ENCODE peak calls at places on chromosomes 2 and 18, in nine cellular contexts. Y is H9, G is OCI-LY7, X is neuronal stem cell, N is GM23248, M is A549, K is GM23338, Q is astrocyte, A is fibroblast of lung. E is an unnamed sample.
A peak's percentile ranks its signal among the peaks of the same experiment; 100 is the strongest.

GRCh38 chr18:10010611-10011015 is 96.8 kb downstream of the VAPA start:
- DNase-seq in Y (no peak), G (no peak), X (no peak), N (peak; percentile 94), M (peak; percentile 3), K (no peak), Q (peak; percentile 93), A (peak; percentile 94), E (no peak)

GRCh38 chr2:215136669-215137328 is 1.6 kb downstream of the ABCA12 start:
- DNase-seq in Y (no peak), G (no peak), X (no peak), N (peak; percentile 20), M (no peak), K (no peak), Q (peak; percentile 67), A (peak; percentile 71), E (no peak)

GRCh38 chr2:235514627-235515363 is 21.0 kb downstream of the AGAP1 start:
- DNase-seq in Y (peak; percentile 62), G (no peak), X (no peak), N (no peak), M (no peak), K (peak; percentile 53), Q (no peak), A (no peak), E (no peak)

GRCh38 chr2:102355526-102356380 is at the start of gene IL18R1:
- DNase-seq in Y (peak; percentile 81), G (peak; percentile 4), X (peak; percentile 69), N (peak; percentile 92), M (peak; percentile 73), K (peak; percentile 84), Q (peak; percentile 49), A (peak; percentile 72), E (peak; percentile 32)

GRCh38 chr2:40935349-40935748 is 483.5 kb upstream of the SLC8A1 start:
- DNase-seq in Y (peak; percentile 30), G (no peak), X (no peak), N (no peak), M (no peak), K (peak; percentile 61), Q (no peak), A (no peak), E (no peak)

GRCh38 chr18:70920840-70921374 is 632.1 kb downstream of the SOCS6 start:
- DNase-seq in Y (peak; percentile 33), G (no peak), X (no peak), N (no peak), M (no peak), K (no peak), Q (no peak), A (no peak), E (no peak)

GRCh38 chr2:190340369-190340768 is 3.0 kb upstream of the INPP1 start:
- DNase-seq in Y (peak; percentile 72), G (no peak), X (peak; percentile 24), N (peak; percentile 58), M (peak; percentile 74), K (peak; percentile 79), Q (no peak), A (peak; percentile 21), E (peak; percentile 67)

GRCh38 chr2:9939587-9940485 is 11.7 kb upstream of the GRHL1 start:
- DNase-seq in Y (no peak), G (no peak), X (no peak), N (no peak), M (no peak), K (no peak), Q (no peak), A (no peak), E (no peak)

GRCh38 chr2:219469186-219469724 is 29.4 kb upstream of the GMPPA start:
- DNase-seq in Y (no peak), G (no peak), X (no peak), N (peak; percentile 91), M (peak; percentile 40), K (no peak), Q (peak; percentile 72), A (peak; percentile 81), E (no peak)

GRCh38 chr2:128414351-128414750 is 95.7 kb upstream of the HS6ST1 start:
- DNase-seq in Y (peak; percentile 25), G (no peak), X (no peak), N (no peak), M (no peak), K (no peak), Q (no peak), A (no peak), E (no peak)

GRCh38 chr2:8219631-8220393 is 462.0 kb upstream of the ID2 start:
- DNase-seq in Y (no peak), G (no peak), X (no peak), N (peak; percentile 3), M (no peak), K (no peak), Q (no peak), A (no peak), E (no peak)

GRCh38 chr2:100178085-100178788 is 35.8 kb upstream of the AFF3 start:
- DNase-seq in Y (peak; percentile 88), G (peak; percentile 90), X (peak; percentile 11), N (peak; percentile 22), M (peak; percentile 91), K (peak; percentile 97), Q (peak; percentile 46), A (peak; percentile 59), E (peak; percentile 88)

GRCh38 chr2:144166743-144167142 is 353.2 kb downstream of the ZEB2 start:
- DNase-seq in Y (no peak), G (no peak), X (no peak), N (no peak), M (no peak), K (no peak), Q (no peak), A (no peak), E (no peak)

GRCh38 chr18:3425450-3425849 is 24.5 kb upstream of the TGIF1 start:
- DNase-seq in Y (no peak), G (no peak), X (no peak), N (peak; percentile 4), M (no peak), K (no peak), Q (no peak), A (no peak), E (no peak)

GRCh38 chr2:129910446-129911362 is 68.8 kb upstream of the RAB6C start:
- DNase-seq in Y (peak; percentile 12), G (no peak), X (no peak), N (no peak), M (no peak), K (no peak), Q (no peak), A (no peak), E (no peak)

GRCh38 chr2:191246820-191247380 is 1.7 kb downstream of the MYO1B start:
- DNase-seq in Y (no peak), G (no peak), X (no peak), N (peak; percentile 50), M (no peak), K (no peak), Q (no peak), A (peak; percentile 39), E (no peak)

GRCh38 chr2:233368756-233369155 is 14.5 kb downstream of the DGKD start:
- DNase-seq in Y (no peak), G (no peak), X (no peak), N (no peak), M (no peak), K (no peak), Q (no peak), A (no peak), E (no peak)

GRCh38 chr2:23235292-23235691 is 149.7 kb upstream of the KLHL29 start:
- DNase-seq in Y (no peak), G (no peak), X (no peak), N (peak; percentile 92), M (no peak), K (no peak), Q (no peak), A (no peak), E (no peak)

GRCh38 chr18:75054611-75055010 is 154.3 kb downstream of the PTGR3 start:
- DNase-seq in Y (no peak), G (no peak), X (no peak), N (no peak), M (no peak), K (peak; percentile 26), Q (no peak), A (no peak), E (no peak)

GRCh38 chr2:29212009-29212408 is 96.8 kb downstream of the CLIP4 start:
- DNase-seq in Y (peak; percentile 29), G (no peak), X (no peak), N (peak; percentile 33), M (no peak), K (no peak), Q (no peak), A (no peak), E (no peak)

GRCh38 chr2:121519153-121519552 is 11.5 kb upstream of the RNU4ATAC start:
- DNase-seq in Y (no peak), G (no peak), X (no peak), N (no peak), M (no peak), K (no peak), Q (no peak), A (no peak), E (no peak)
- H3K4me2 ChIP-seq in Y (no peak overlapping the region), G (no peak overlapping the region), X (no peak overlapping the region), N (no peak overlapping the region), M (no peak overlapping the region), K (no peak overlapping the region), Q (no peak overlapping the region), A (no peak overlapping the region), E (no peak overlapping the region)

GRCh38 chr18:36831139-36831538 is 2.2 kb downstream of the KIAA1328 start:
- DNase-seq in Y (no peak), G (no peak), X (no peak), N (peak; percentile 69), M (no peak), K (no peak), Q (no peak), A (peak; percentile 21), E (no peak)
- H3K4me2 ChIP-seq in Y (no peak overlapping the region), G (peak overlapping the region; percentile 93), X (no peak overlapping the region), N (no peak overlapping the region), M (no peak overlapping the region), K (no peak overlapping the region), Q (peak overlapping the region; percentile 2), A (no peak overlapping the region), E (no peak overlapping the region)

DNA sequence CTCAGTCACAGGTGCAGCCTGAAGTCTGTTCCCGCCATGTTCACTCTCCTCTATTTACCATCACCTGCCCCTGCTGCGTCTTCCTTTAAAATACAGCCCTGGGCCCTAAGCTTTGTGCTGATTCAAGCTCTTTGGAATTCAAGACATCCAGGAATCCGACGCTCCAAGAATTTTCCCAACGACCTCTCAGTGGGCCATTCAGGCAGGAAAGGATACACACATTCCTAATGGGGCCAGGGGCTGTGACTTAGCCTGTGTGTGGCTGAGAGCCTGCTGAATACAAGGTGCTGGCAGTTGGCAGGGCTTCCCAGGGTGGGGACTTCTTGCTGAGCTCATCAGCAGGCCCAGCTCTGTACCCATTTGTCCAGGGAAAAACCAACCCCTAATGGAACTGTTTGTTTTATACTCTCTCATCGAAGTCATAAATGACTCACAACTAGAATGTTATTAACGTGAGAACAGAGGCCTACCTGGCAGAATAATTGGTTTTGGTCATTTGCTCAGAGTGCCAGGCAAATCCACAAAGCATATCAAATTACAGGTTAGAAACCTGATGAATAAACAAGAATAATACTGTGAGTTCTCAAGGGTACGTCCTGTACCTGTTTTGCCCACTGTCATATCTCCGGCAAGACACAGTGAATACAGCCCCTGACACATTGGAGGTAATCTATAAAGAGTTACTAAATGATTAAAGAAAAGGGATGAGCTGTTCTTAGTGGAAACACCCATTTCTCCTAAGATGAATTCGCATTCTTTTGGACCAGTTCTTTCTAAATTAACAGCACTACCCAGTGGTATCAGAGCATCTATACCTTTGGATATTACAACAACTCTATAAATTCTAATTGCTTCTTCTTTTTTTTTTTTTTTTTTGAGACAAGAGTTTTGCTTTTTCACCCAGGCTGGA is 12.6 kb upstream of the KCMF1 start:
- DNase-seq in Y (peak; percentile 98), G (no peak), X (peak; percentile 92), N (peak; percentile 92), M (peak; percentile 98), K (peak; percentile 100), Q (peak; percentile 96), A (peak; percentile 97), E (peak; percentile 93)
- H3K4me2 ChIP-seq in Y (peak overlapping the region; percentile 53), G (no peak overlapping the region), X (peak overlapping the region; percentile 29), N (peak overlapping the region; percentile 64), M (peak overlapping the region; percentile 80), K (peak overlapping the region; percentile 63), Q (peak overlapping the region; percentile 66), A (peak overlapping the region; percentile 64), E (peak overlapping the region; percentile 81)

GRCh38 chr2:59706729-59707128 is 846.7 kb downstream of the BCL11A start:
- DNase-seq in Y (no peak), G (no peak), X (no peak), N (no peak), M (no peak), K (no peak), Q (no peak), A (no peak), E (no peak)
- H3K4me2 ChIP-seq in Y (no peak overlapping the region), G (no peak overlapping the region), X (no peak overlapping the region), N (no peak overlapping the region), M (no peak overlapping the region), K (no peak overlapping the region), Q (no peak overlapping the region), A (no peak overlapping the region), E (no peak overlapping the region)